ENCODE peak calls at places on chromosomes 5 and 9, in eight cellular contexts. V, C, D, G, W, P, F and T are unnamed samples.

GRCh38 chr5:67426961-67427630 is 230.5 kb upstream of the CD180 start:
- DNase-seq in F (no peak), W (no peak), V (no peak), C (no peak), P (no peak), G (no peak), D (no peak), T (no peak)

GRCh38 chr5:100905259-100905914 is 2.3 kb upstream of the ST8SIA4 start:
- DNase-seq in P (no peak), V (no peak), W (no peak), C (no peak), D (no peak), G (no peak), F (peak), T (peak)

GRCh38 chr5:173123416-173123815 is 20.9 kb upstream of the BNIP1 start:
- DNase-seq in C (no peak), D (no peak), F (no peak), W (no peak), V (no peak), G (peak), P (no peak), T (no peak)

GRCh38 chr5:178123094-178123986 is 7.5 kb upstream of the RMND5B start:
- DNase-seq in P (no peak), C (no peak), W (no peak), D (peak), F (no peak), G (no peak), V (no peak), T (no peak)

GRCh38 chr5:35302544-35302943 is 72.3 kb upstream of the PRLR start:
- DNase-seq in C (no peak), W (no peak), D (no peak), P (no peak), G (no peak), V (peak), F (no peak), T (no peak)

GRCh38 chr5:36796171-36796570 is 80.4 kb upstream of the NIPBL start:
- DNase-seq in V (no peak), G (no peak), C (no peak), F (no peak), P (no peak), D (no peak), W (no peak), T (no peak)

GRCh38 chr5:111997308-111998159 is 240.5 kb upstream of the NREP start:
- DNase-seq in C (no peak), W (peak), V (no peak), P (no peak), F (no peak), D (no peak), G (peak), T (no peak)

GRCh38 chr9:113479150-113479761 is 15.7 kb downstream of the RGS3 start:
- DNase-seq in G (no peak), V (no peak), W (no peak), P (no peak), D (no peak), F (no peak), C (no peak), T (no peak)

GRCh38 chr5:157761690-157762611 is 18.4 kb downstream of the LSM11 start:
- DNase-seq in C (peak), W (peak), G (peak), D (no peak), F (peak), V (no peak), P (no peak), T (peak)

GRCh38 chr9:8012986-8013385 is 213.4 kb upstream of the DMAC1 start:
- DNase-seq in V (no peak), P (no peak), C (no peak), W (no peak), G (no peak), D (peak), F (no peak), T (no peak)

GRCh38 chr5:146426853-146427618 is 20.1 kb upstream of the TCERG1 start:
- DNase-seq in F (peak), C (no peak), D (peak), V (no peak), W (no peak), G (peak), P (no peak), T (no peak)

GRCh38 chr9:129241725-129242124 is 63.7 kb upstream of the IER5L start:
- DNase-seq in P (no peak), D (no peak), G (no peak), F (no peak), C (no peak), V (no peak), W (no peak), T (no peak)

GRCh38 chr5:6419340-6419852 is 29.3 kb upstream of the UBE2QL1 start:
- DNase-seq in G (no peak), C (no peak), D (peak), P (no peak), F (no peak), V (no peak), W (peak), T (no peak)

GRCh38 chr5:113271753-113272454 is 162.9 kb downstream of the TSSK1B start:
- DNase-seq in F (no peak), W (no peak), P (no peak), D (no peak), C (no peak), G (no peak), V (no peak), T (no peak)

GRCh38 chr5:83472508-83473343 is 1.2 kb downstream of the VCAN start:
- DNase-seq in V (no peak), W (peak), G (no peak), D (no peak), C (peak), P (peak), F (no peak), T (no peak)

GRCh38 chr5:9626955-9627354 is 3.2 kb downstream of the TAS2R1 start:
- DNase-seq in W (no peak), P (no peak), C (no peak), F (no peak), G (no peak), V (no peak), D (no peak), T (no peak)

GRCh38 chr9:131476777-131477345 is 25.9 kb upstream of the POMT1 start:
- DNase-seq in G (no peak), C (no peak), V (no peak), W (no peak), P (no peak), F (no peak), D (no peak), T (no peak)

GRCh38 chr9:93080406-93080805 is 15.6 kb upstream of the CARD19 start:
- DNase-seq in G (no peak), F (no peak), W (no peak), V (no peak), D (no peak), P (no peak), C (peak), T (no peak)

GRCh38 chr5:133247881-133248642 is 196.2 kb downstream of the HSPA4 start:
- DNase-seq in D (peak), W (peak), G (peak), F (no peak), P (no peak), V (no peak), C (no peak), T (no peak)

GRCh38 chr9:88437210-88438146 is 49.2 kb downstream of the SPIN1 start:
- DNase-seq in G (no peak), C (no peak), P (no peak), V (no peak), F (no peak), D (no peak), W (no peak), T (no peak)

GRCh38 chr5:23466401-23466886 is 41.0 kb upstream of the PRDM9 start:
- DNase-seq in V (no peak), C (no peak), F (no peak), P (no peak), G (no peak), D (peak), W (no peak), T (no peak)

GRCh38 chr5:59319286-59319685 is 574.2 kb downstream of the PDE4D start:
- DNase-seq in C (no peak), D (no peak), P (no peak), W (no peak), F (no peak), G (no peak), V (no peak), T (no peak)

GRCh38 chr5:58262226-58262625 is 197.7 kb downstream of the PLK2 start:
- DNase-seq in C (no peak), G (peak), D (no peak), P (no peak), F (no peak), V (no peak), W (no peak), T (no peak)

GRCh38 chr5:126027149-126027548 is 396.1 kb upstream of the GRAMD2B start:
- DNase-seq in W (no peak), V (no peak), F (no peak), G (no peak), D (no peak), P (no peak), C (no peak), T (no peak)

GRCh38 chr5:101806410-101806809 is 489.7 kb downstream of the SLCO4C1 start:
- DNase-seq in G (no peak), W (no peak), C (no peak), D (no peak), V (no peak), P (no peak), F (no peak), T (no peak)

GRCh38 chr9:13429271-13429670 is 149.8 kb upstream of the MPDZ start:
- DNase-seq in D (no peak), P (no peak), F (no peak), G (no peak), V (no peak), C (no peak), W (no peak), T (no peak)

GRCh38 chr9:32968101-32969011 is 33.1 kb downstream of the APTX start:
- DNase-seq in V (no peak), P (no peak), W (peak), D (no peak), G (peak), C (peak), F (peak), T (peak)

GRCh38 chr5:61162832-61163567 is 732 bp upstream of the SMIM15 start:
- DNase-seq in P (no peak), W (peak), C (peak), V (no peak), G (peak), D (peak), F (no peak), T (no peak)

GRCh38 chr5:142287096-142287972 is 37.5 kb downstream of the SPRY4 start:
- DNase-seq in G (no peak), F (no peak), V (peak), C (no peak), W (no peak), P (no peak), D (no peak), T (no peak)

GRCh38 chr9:96137666-96138429 is 164.1 kb downstream of the HSD17B3 start:
- DNase-seq in D (no peak), V (no peak), C (no peak), F (no peak), P (no peak), G (peak), W (no peak), T (no peak)

GRCh38 chr5:6378128-6379023 is at the start of gene MED10:
- DNase-seq in F (peak), D (peak), W (peak), G (peak), V (peak), C (peak), P (peak), T (peak)

GRCh38 chr9:28120241-28121025 is 547.2 kb upstream of the C9orf72 start:
- DNase-seq in G (no peak), F (no peak), C (no peak), W (no peak), P (no peak), V (no peak), D (no peak), T (no peak)

GRCh38 chr5:109409061-109409843 is 522 bp downstream of the PJA2 start:
- DNase-seq in C (peak), V (peak), F (peak), P (peak), D (peak), W (peak), G (peak), T (peak)

GRCh38 chr5:88140863-88141694 is 127.6 kb downstream of the TMEM161B start:
- DNase-seq in F (peak), W (peak), V (peak), P (peak), D (peak), G (peak), C (peak), T (peak)
- H3K27ac ChIP-seq in F (no peak), W (no peak), V (no peak), P (peak), D (no peak), G (no peak), C (peak), T (no peak)

DNA sequence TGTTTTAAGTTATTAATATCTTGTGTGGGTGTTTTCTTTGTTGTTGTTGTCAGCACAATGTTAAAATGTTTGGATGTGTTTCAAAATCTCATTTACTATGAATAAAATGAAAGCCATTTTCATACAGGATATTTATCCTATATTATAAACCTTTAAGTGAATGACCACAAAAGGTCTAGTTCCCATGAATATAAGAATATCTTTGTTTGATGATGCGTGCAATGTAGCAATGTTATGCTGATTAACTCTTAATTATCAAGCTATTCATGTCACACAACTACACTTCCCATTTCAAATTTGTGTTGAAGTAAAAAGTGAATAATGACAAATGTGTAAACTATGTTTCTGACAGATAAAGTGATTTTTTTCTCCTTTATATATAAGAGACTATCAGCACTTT is 59.8 kb downstream of the MEF2C start:
- DNase-seq in P (no peak), W (no peak), F (no peak), V (no peak), G (no peak), C (no peak), D (no peak), T (no peak)
- H3K27ac ChIP-seq in P (peak), W (no peak), F (no peak), V (peak), G (no peak), C (no peak), D (no peak), T (no peak)

GRCh38 chr9:71589612-71590011 is 178.7 kb downstream of the CEMIP2 start:
- DNase-seq in C (no peak), V (no peak), G (no peak), W (no peak), F (no peak), D (no peak), P (no peak), T (no peak)
- H3K27ac ChIP-seq in C (no peak), V (no peak), G (no peak), W (no peak), F (no peak), D (no peak), P (no peak), T (no peak)

DNA sequence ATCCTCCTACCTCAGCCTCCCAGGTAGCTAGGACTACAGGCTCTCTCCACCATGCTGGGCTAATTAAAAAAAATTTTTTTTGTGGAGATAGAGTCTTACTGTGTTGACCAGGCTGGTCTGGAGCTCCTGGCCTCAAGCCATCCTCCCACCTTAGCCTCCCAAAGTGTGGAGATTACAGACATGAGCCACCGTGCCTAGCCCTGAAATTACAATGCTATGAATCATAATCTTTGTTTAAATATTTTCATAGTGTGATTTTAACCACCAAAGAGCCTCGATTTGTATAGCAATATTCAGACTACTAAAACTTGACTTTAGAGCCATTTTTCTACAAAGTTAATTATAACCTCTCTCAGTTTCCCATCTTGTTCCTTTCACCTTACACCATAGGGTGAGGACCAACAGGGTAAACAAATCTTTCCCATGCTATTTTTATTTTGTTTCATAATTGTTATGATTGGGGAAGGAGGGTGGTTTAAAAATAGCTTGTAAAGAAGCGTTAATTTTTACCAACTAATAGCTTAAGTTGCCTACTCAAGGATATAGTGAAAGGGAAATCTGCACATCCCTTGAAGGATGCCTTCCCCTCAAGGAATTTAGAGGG is 32.7 kb downstream of the UBE2D2 start:
- DNase-seq in G (peak), C (no peak), F (no peak), P (no peak), W (peak), V (no peak), D (peak), T (no peak)
- H3K27ac ChIP-seq in G (peak), C (no peak), F (no peak), P (peak), W (no peak), V (peak), D (peak), T (no peak)